ENCODE peak calls at places on chromosomes 11 and 22, in seven cellular contexts. One of them, this sample, is unnamed.

GRCh38 chr22:46326066-46326680 is 9.3 kb upstream of the TRMU start:
- DNase-seq in HCT116: no peak
- DNase-seq in H1: no peak
- DNase-seq in HepG2: no peak
- DNase-seq in K562: no peak
- DNase-seq in SK-N-SH: no peak
- DNase-seq in GM12878: no peak
- DNase-seq in this sample: no peak

GRCh38 chr11:128776434-128777284 is 82.8 kb downstream of the FLI1 start:
- DNase-seq in HCT116: peak; percentile 22
- DNase-seq in H1: no peak
- DNase-seq in HepG2: no peak
- DNase-seq in K562: peak; percentile 59
- DNase-seq in SK-N-SH: peak; percentile 87
- DNase-seq in GM12878: no peak
- DNase-seq in this sample: peak; percentile 54

GRCh38 chr22:46007848-46008261 is 30.9 kb upstream of the WNT7B start:
- DNase-seq in HCT116: no peak
- DNase-seq in H1: no peak
- DNase-seq in HepG2: no peak
- DNase-seq in K562: no peak
- DNase-seq in SK-N-SH: peak; percentile 92
- DNase-seq in GM12878: no peak
- DNase-seq in this sample: no peak

GRCh38 chr11:102256251-102256650 is 61.0 kb upstream of the BIRC3 start:
- DNase-seq in HCT116: no peak
- DNase-seq in H1: no peak
- DNase-seq in HepG2: no peak
- DNase-seq in K562: no peak
- DNase-seq in SK-N-SH: no peak
- DNase-seq in GM12878: no peak
- DNase-seq in this sample: no peak

GRCh38 chr11:49424136-49424535 is 215.7 kb upstream of the FOLH1 start:
- DNase-seq in HCT116: no peak
- DNase-seq in H1: no peak
- DNase-seq in HepG2: no peak
- DNase-seq in K562: no peak
- DNase-seq in SK-N-SH: no peak
- DNase-seq in GM12878: no peak
- DNase-seq in this sample: no peak

GRCh38 chr11:83724704-83725114 is 438.5 kb upstream of the CCDC90B start:
- DNase-seq in HCT116: no peak
- DNase-seq in H1: peak; percentile 15
- DNase-seq in HepG2: no peak
- DNase-seq in K562: no peak
- DNase-seq in SK-N-SH: peak; percentile 27
- DNase-seq in GM12878: no peak
- DNase-seq in this sample: peak; percentile 97

GRCh38 chr11:59429924-59430516 is 3.8 kb upstream of the OR5A2 start:
- DNase-seq in HCT116: peak; percentile 56
- DNase-seq in H1: no peak
- DNase-seq in HepG2: peak; percentile 53
- DNase-seq in K562: peak; percentile 56
- DNase-seq in SK-N-SH: peak; percentile 34
- DNase-seq in GM12878: peak; percentile 61
- DNase-seq in this sample: peak; percentile 34

GRCh38 chr11:27574342-27574741 is 67.8 kb upstream of the LIN7C start:
- DNase-seq in HCT116: no peak
- DNase-seq in H1: no peak
- DNase-seq in HepG2: no peak
- DNase-seq in K562: no peak
- DNase-seq in SK-N-SH: no peak
- DNase-seq in GM12878: no peak
- DNase-seq in this sample: no peak

GRCh38 chr22:19877626-19878339 is 23.1 kb upstream of the GNB1L start:
- DNase-seq in HCT116: no peak
- DNase-seq in H1: no peak
- DNase-seq in HepG2: no peak
- DNase-seq in K562: no peak
- DNase-seq in SK-N-SH: no peak
- DNase-seq in GM12878: no peak
- DNase-seq in this sample: no peak

GRCh38 chr11:57597971-57598830 is 716 bp downstream of the SERPING1 start:
- DNase-seq in HCT116: no peak
- DNase-seq in H1: peak; percentile 75
- DNase-seq in HepG2: peak; percentile 15
- DNase-seq in K562: peak; percentile 34
- DNase-seq in SK-N-SH: peak; percentile 90
- DNase-seq in GM12878: no peak
- DNase-seq in this sample: peak; percentile 63

GRCh38 chr11:111388842-111389241 is 9.8 kb upstream of the POU2AF1 start:
- DNase-seq in HCT116: no peak
- DNase-seq in H1: no peak
- DNase-seq in HepG2: no peak
- DNase-seq in K562: no peak
- DNase-seq in SK-N-SH: no peak
- DNase-seq in GM12878: no peak
- DNase-seq in this sample: no peak

GRCh38 chr11:78514922-78515502 is 59.7 kb downstream of the NARS2 start:
- DNase-seq in HCT116: no peak
- DNase-seq in H1: no peak
- DNase-seq in HepG2: no peak
- DNase-seq in K562: no peak
- DNase-seq in SK-N-SH: peak; percentile 62
- DNase-seq in GM12878: no peak
- DNase-seq in this sample: no peak

GRCh38 chr11:18671246-18671645 is 27.3 kb upstream of the TMEM86A start:
- DNase-seq in HCT116: no peak
- DNase-seq in H1: no peak
- DNase-seq in HepG2: no peak
- DNase-seq in K562: no peak
- DNase-seq in SK-N-SH: no peak
- DNase-seq in GM12878: no peak
- DNase-seq in this sample: no peak

GRCh38 chr22:48452766-48453165 is 1374.9 kb downstream of the BRD1 start:
- DNase-seq in HCT116: no peak
- DNase-seq in H1: no peak
- DNase-seq in HepG2: no peak
- DNase-seq in K562: no peak
- DNase-seq in SK-N-SH: no peak
- DNase-seq in GM12878: no peak
- DNase-seq in this sample: no peak

GRCh38 chr11:24064309-24064903 is 432.4 kb upstream of the LUZP2 start:
- DNase-seq in HCT116: no peak
- DNase-seq in H1: no peak
- DNase-seq in HepG2: no peak
- DNase-seq in K562: no peak
- DNase-seq in SK-N-SH: no peak
- DNase-seq in GM12878: no peak
- DNase-seq in this sample: no peak

GRCh38 chr11:69110451-69110850 is 45.3 kb upstream of the SMIM38 start:
- DNase-seq in HCT116: no peak
- DNase-seq in H1: no peak
- DNase-seq in HepG2: no peak
- DNase-seq in K562: no peak
- DNase-seq in SK-N-SH: no peak
- DNase-seq in GM12878: no peak
- DNase-seq in this sample: no peak

DNA sequence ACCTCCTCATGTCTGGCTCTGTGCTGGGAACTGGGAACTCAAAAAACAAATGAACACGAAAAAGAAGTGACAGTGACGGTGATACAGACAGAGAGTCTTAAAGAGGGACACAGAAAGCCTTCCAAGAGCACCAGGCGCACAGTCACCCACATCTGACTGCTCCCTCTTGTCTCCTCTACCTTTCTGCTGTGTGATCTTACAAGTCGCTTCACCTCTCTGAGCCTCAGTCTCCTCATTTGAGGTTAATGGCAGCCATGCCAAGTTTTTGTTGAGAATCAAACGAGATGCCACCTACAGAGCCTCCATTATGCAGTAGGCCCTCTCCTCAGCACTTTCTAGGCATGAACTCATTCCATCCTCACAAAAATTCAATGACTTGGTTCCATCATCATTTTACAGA is 3.7 kb downstream of the LRRC32 start:
- DNase-seq in HCT116: no peak
- DNase-seq in H1: no peak
- DNase-seq in HepG2: no peak
- DNase-seq in K562: no peak
- DNase-seq in SK-N-SH: no peak
- DNase-seq in GM12878: no peak
- DNase-seq in this sample: no peak
- TF ChIP-seq JUND in HCT116: no peak
- TF ChIP-seq JUND in H1: no peak
- TF ChIP-seq JUND in HepG2: no peak
- TF ChIP-seq JUND in K562: no peak
- TF ChIP-seq JUND in SK-N-SH: no peak
- TF ChIP-seq JUND in GM12878: no peak
- TF ChIP-seq JUND in this sample: no peak

GRCh38 chr11:117445097-117445658 is 117.5 kb downstream of the CEP164 start:
- DNase-seq in HCT116: no peak
- DNase-seq in H1: no peak
- DNase-seq in HepG2: no peak
- DNase-seq in K562: no peak
- DNase-seq in SK-N-SH: no peak
- DNase-seq in GM12878: no peak
- DNase-seq in this sample: no peak

GRCh38 chr11:117442049-117442868 is 114.6 kb downstream of the CEP164 start:
- DNase-seq in HCT116: no peak
- DNase-seq in H1: no peak
- DNase-seq in HepG2: no peak
- DNase-seq in K562: no peak
- DNase-seq in SK-N-SH: no peak
- DNase-seq in GM12878: no peak
- DNase-seq in this sample: no peak

GRCh38 chr11:117444256-117445096 is 116.8 kb downstream of the CEP164 start:
- DNase-seq in HCT116: no peak
- DNase-seq in H1: no peak
- DNase-seq in HepG2: no peak
- DNase-seq in K562: no peak
- DNase-seq in SK-N-SH: peak; percentile 86
- DNase-seq in GM12878: no peak
- DNase-seq in this sample: no peak

GRCh38 chr11:117442869-117443239 is 115.2 kb downstream of the CEP164 start:
- DNase-seq in HCT116: no peak
- DNase-seq in H1: no peak
- DNase-seq in HepG2: no peak
- DNase-seq in K562: no peak
- DNase-seq in SK-N-SH: no peak
- DNase-seq in GM12878: no peak
- DNase-seq in this sample: no peak

DNA sequence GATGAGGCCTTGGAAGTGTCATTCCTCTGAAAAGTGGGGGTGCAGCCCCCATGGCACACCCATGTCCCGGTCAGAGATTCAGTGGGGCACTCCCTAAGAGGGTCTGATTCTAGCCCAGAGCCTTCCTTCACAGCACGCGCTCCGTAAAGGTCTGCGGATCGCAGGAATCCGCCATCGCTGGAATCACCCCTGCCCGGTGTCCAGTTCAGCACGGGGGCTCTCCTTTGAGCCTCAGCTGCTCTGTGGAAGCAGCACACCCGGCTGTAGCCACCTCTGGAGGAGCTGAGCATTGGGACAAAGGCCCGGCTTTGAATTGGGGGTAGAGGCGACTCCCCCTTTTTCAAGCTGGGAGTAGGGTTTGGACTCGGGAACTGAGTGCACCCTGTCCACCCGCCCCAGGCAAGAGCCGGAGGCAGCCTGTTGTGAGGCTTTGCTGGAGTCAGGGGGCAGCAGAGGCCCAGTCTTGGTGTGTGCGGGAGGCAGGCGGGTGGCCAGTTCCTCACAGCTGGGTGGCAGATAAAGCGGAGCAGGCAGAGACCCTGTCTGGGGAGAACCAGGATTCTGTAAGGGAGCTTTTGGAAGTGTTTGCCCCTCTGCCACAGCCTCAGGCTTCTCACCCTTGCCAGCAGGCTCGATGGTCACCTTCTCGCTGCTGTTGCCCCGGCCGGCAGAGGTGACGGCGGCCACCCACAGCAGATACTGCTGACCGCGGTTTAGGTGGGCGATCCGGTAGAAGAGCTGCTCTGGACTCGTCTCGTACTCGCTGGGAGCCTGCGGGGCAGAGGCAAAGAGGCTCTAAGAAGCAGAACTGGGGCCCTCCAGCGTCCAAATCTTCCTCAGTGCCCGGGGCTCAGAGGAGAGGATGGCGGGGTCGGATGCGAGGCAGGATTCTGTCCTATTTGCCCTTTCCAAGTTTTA is 115.9 kb downstream of the CEP164 start:
- DNase-seq in HCT116: no peak
- DNase-seq in H1: peak; percentile 27
- DNase-seq in HepG2: peak; percentile 40
- DNase-seq in K562: peak; percentile 75
- DNase-seq in SK-N-SH: peak; percentile 92
- DNase-seq in GM12878: no peak
- DNase-seq in this sample: peak; percentile 49
- TF ChIP-seq JUND in HCT116: no peak
- TF ChIP-seq JUND in H1: no peak
- TF ChIP-seq JUND in HepG2: no peak
- TF ChIP-seq JUND in K562: no peak
- TF ChIP-seq JUND in SK-N-SH: no peak
- TF ChIP-seq JUND in GM12878: no peak
- TF ChIP-seq JUND in this sample: no peak

GRCh38 chr11:1541474-1542204 is 30.4 kb downstream of the DUSP8 start:
- DNase-seq in HCT116: no peak
- DNase-seq in H1: no peak
- DNase-seq in HepG2: peak; percentile 45
- DNase-seq in K562: no peak
- DNase-seq in SK-N-SH: no peak
- DNase-seq in GM12878: no peak
- DNase-seq in this sample: no peak
- TF ChIP-seq JUND in HCT116: no peak
- TF ChIP-seq JUND in H1: no peak
- TF ChIP-seq JUND in HepG2: no peak
- TF ChIP-seq JUND in K562: no peak
- TF ChIP-seq JUND in SK-N-SH: no peak
- TF ChIP-seq JUND in GM12878: no peak
- TF ChIP-seq JUND in this sample: no peak

GRCh38 chr11:86978247-86978646 is 23.1 kb upstream of the FZD4 start:
- DNase-seq in HCT116: no peak
- DNase-seq in H1: no peak
- DNase-seq in HepG2: no peak
- DNase-seq in K562: no peak
- DNase-seq in SK-N-SH: no peak
- DNase-seq in GM12878: no peak
- DNase-seq in this sample: no peak
- TF ChIP-seq JUND in HCT116: no peak
- TF ChIP-seq JUND in H1: no peak
- TF ChIP-seq JUND in HepG2: no peak
- TF ChIP-seq JUND in K562: no peak
- TF ChIP-seq JUND in SK-N-SH: no peak
- TF ChIP-seq JUND in GM12878: no peak
- TF ChIP-seq JUND in this sample: no peak

GRCh38 chr22:27378994-27379393 is 422.6 kb downstream of the MN1 start:
- DNase-seq in HCT116: no peak
- DNase-seq in H1: no peak
- DNase-seq in HepG2: no peak
- DNase-seq in K562: no peak
- DNase-seq in SK-N-SH: no peak
- DNase-seq in GM12878: no peak
- DNase-seq in this sample: no peak
- TF ChIP-seq JUND in HCT116: no peak
- TF ChIP-seq JUND in H1: no peak
- TF ChIP-seq JUND in HepG2: no peak
- TF ChIP-seq JUND in K562: no peak
- TF ChIP-seq JUND in SK-N-SH: no peak
- TF ChIP-seq JUND in GM12878: no peak
- TF ChIP-seq JUND in this sample: no peak